ENCODE peak calls at places on chromosomes 16 and 17, in six cellular contexts. V is pancreas, E is heart left ventricle, J is brain microvascular endothelial cell, L is A549, I is AG04450. Z is an unnamed sample.

GRCh38 chr16:29151317-29151716 is 166.5 kb downstream of the LAT start:
- DNase-seq in J (no peak), L (no peak), V (no peak), I (no peak), E (no peak), Z (no peak)

GRCh38 chr16:74997042-74997491 is 1.8 kb upstream of the ZNRF1 start:
- DNase-seq in I (no peak), V (no peak), L (no peak), J (no peak), E (no peak), Z (no peak)

GRCh38 chr16:4272114-4272954 is 489 bp downstream of the TFAP4 start:
- DNase-seq in V (no peak), E (peak; percentile 73), I (no peak), L (peak; percentile 44), J (no peak), Z (no peak)

GRCh38 chr17:78279360-78279990 is 48.0 kb downstream of the TMEM235 start:
- DNase-seq in E (no peak), V (no peak), I (no peak), J (no peak), L (no peak), Z (no peak)

GRCh38 chr17:151886-152859 is 14.8 kb downstream of the SCGB1C2 start:
- DNase-seq in L (no peak), I (no peak), E (no peak), J (peak; percentile 50), V (peak; percentile 11), Z (no peak)

GRCh38 chr16:85014311-85014710 is 3.0 kb upstream of the ZDHHC7 start:
- DNase-seq in J (no peak), L (no peak), E (no peak), V (no peak), I (no peak), Z (no peak)

GRCh38 chr17:6981426-6981825 is 14.4 kb upstream of the ALOX12 start:
- DNase-seq in L (no peak), I (no peak), V (no peak), J (no peak), E (no peak), Z (no peak)

GRCh38 chr16:11306997-11307638 is 26.0 kb upstream of the PRM1 start:
- DNase-seq in I (no peak), J (no peak), L (no peak), E (no peak), V (no peak), Z (no peak)

GRCh38 chr16:10256855-10257641 is 74.8 kb upstream of the GRIN2A start:
- DNase-seq in L (peak; percentile 56), E (peak; percentile 25), V (peak; percentile 50), I (no peak), J (no peak), Z (no peak)

GRCh38 chr17:64655704-64656103 is 6.4 kb downstream of the SMURF2 start:
- DNase-seq in J (no peak), E (no peak), L (no peak), I (no peak), V (no peak), Z (no peak)

GRCh38 chr17:46770818-46771600 is 47.5 kb downstream of the WNT3 start:
- DNase-seq in E (peak; percentile 43), L (peak; percentile 62), J (no peak), I (no peak), V (peak; percentile 51), Z (no peak)

GRCh38 chr16:50615891-50616290 is 65.2 kb downstream of the SNX20 start:
- DNase-seq in V (no peak), I (no peak), L (no peak), E (no peak), J (no peak), Z (no peak)

GRCh38 chr16:49115956-49116355 is 165.7 kb downstream of the CBLN1 start:
- DNase-seq in I (no peak), V (no peak), J (no peak), L (no peak), E (no peak), Z (no peak)

GRCh38 chr17:7634384-7634783 is 4.4 kb downstream of the SHBG start:
- DNase-seq in L (peak; percentile 87), J (peak; percentile 25), I (no peak), V (no peak), E (peak; percentile 61), Z (no peak)

GRCh38 chr17:9072626-9073339 is 51.5 kb downstream of the NTN1 start:
- DNase-seq in E (peak; percentile 65), L (no peak), V (peak; percentile 52), I (no peak), J (no peak), Z (no peak)
- H3K4me3 ChIP-seq in E (peak overlapping the region; percentile 5), L (no peak overlapping the region), V (no peak overlapping the region), I (no peak overlapping the region), J (no peak overlapping the region), Z (no peak overlapping the region)

GRCh38 chr17:58219007-58219788 is at the start of gene MKS1:
- DNase-seq in L (peak; percentile 100), J (peak; percentile 94), I (peak; percentile 71), E (peak; percentile 93), V (peak; percentile 96), Z (peak; percentile 85)

GRCh38 chr17:58210922-58211321 is 8.1 kb downstream of the MKS1 start:
- DNase-seq in J (no peak), L (no peak), E (no peak), I (no peak), V (no peak), Z (no peak)

GRCh38 chr17:58219789-58220183 is 731 bp upstream of the MKS1 start:
- DNase-seq in J (no peak), V (no peak), L (no peak), I (no peak), E (no peak), Z (no peak)

DNA sequence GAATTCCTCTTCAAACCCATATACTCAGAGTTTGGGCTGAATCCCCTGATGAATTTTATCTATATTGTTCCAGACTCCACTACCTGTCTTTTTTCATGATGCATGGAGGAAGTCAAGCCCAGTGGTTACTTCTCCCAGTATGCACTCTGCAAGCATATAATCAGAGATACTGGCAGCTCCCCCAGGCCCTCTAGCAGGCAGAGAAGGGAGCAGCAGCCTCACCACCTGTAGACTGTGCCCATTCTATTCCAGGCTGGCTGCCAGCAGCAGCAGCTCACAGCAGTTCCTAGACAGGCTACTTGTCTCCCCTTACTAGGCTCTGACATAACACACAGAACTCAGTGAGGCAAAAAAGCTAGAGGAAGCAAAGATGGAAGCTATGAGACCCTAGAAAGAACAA is 3.4 kb downstream of the MKS1 start:
- DNase-seq in I (no peak), J (no peak), L (no peak), V (no peak), E (no peak), Z (no peak)
- TF ChIP-seq CTCF in I (no peak), J (peak; percentile 8), L (no peak), V (no peak), E (no peak), Z (peak; percentile 5)

GRCh38 chr17:39755550-39756375 is 18.0 kb downstream of the GRB7 start:
- DNase-seq in E (no peak), L (no peak), J (no peak), I (no peak), V (no peak), Z (no peak)
- H3K4me3 ChIP-seq in E (no peak overlapping the region), L (no peak overlapping the region), J (no peak overlapping the region), I (no peak overlapping the region), V (no peak overlapping the region), Z (no peak overlapping the region)

DNA sequence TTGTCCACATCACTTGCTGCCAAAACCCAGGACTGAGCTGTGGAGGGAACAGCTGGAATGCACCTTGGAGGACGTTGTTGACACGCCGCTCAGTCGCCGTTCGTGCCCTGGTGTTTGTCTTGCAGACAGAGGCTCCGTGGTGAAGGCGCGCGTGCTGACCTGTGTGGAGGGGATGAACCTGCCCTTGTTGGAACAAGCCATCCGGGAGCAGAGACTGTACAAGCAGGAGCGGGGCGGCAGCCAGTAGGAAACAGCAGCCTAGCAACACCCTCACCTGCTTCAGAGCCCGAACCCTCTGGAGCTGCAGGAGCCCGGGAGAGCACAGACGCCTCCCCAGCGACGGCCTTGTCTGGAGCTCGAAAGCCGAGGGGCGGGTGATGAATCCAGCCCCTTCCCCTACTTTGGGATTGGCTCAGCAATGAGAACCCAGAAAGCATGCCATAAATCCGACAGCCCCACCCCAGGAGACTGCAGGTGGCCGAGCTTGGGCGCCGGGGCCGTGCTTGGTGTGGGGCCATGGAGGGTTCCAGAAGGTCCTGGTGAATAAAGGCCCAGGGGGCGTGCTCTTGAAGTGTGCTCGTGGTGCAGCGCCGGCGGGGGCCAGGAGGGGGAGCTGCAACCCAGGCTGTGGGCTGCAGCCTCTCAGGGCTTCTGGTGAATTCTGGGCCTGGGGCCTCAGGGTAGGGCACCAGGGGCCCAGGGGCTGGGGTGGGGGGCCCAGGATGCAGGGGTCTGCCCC is 470 bp upstream of the CDK3 start:
- DNase-seq in E (no peak), L (peak; percentile 96), V (peak; percentile 77), J (peak; percentile 19), I (no peak), Z (no peak)
- TF ChIP-seq CTCF in E (peak; percentile 37), L (peak; percentile 77), V (peak; percentile 67), J (peak; percentile 87), I (peak; percentile 66), Z (peak; percentile 86)

GRCh38 chr16:70746040-70746707 is 54.8 kb downstream of the VAC14 start:
- DNase-seq in V (peak; percentile 76), I (no peak), L (peak; percentile 68), E (peak; percentile 57), J (peak; percentile 73), Z (peak; percentile 55)
- H3K4me3 ChIP-seq in V (no peak overlapping the region), I (no peak overlapping the region), L (no peak overlapping the region), E (no peak overlapping the region), J (no peak overlapping the region), Z (no peak overlapping the region)

Z was measured in HFF-Myc.